ENCODE peak calls at places on chromosome 19, in four cellular contexts. One of them, this sample, is unnamed.
A peak's percentile ranks its signal among the peaks of the same experiment; 100 is the strongest.

GRCh38 chr19:1690570-1691307 is 38.3 kb upstream of the TCF3 start:
- DNase-seq in spleen: no peak
- DNase-seq in IMR-90: no peak
- DNase-seq in hepatocyte: peak; percentile 50
- DNase-seq in this sample: no peak

GRCh38 chr19:902093-902370 is 8.7 kb downstream of the RNU6-9 start:
- DNase-seq in spleen: no peak
- DNase-seq in IMR-90: no peak
- DNase-seq in hepatocyte: no peak
- DNase-seq in this sample: no peak

GRCh38 chr19:38437917-38438316 is 4.4 kb downstream of the RYR1 start:
- DNase-seq in spleen: no peak
- DNase-seq in IMR-90: no peak
- DNase-seq in hepatocyte: no peak
- DNase-seq in this sample: no peak

GRCh38 chr19:5060591-5061339 is 91.9 kb downstream of the KDM4B start:
- DNase-seq in spleen: no peak
- DNase-seq in IMR-90: no peak
- DNase-seq in hepatocyte: no peak
- DNase-seq in this sample: no peak

GRCh38 chr19:1572795-1573194 is 4.7 kb upstream of the MEX3D start:
- DNase-seq in spleen: no peak
- DNase-seq in IMR-90: no peak
- DNase-seq in hepatocyte: no peak
- DNase-seq in this sample: no peak

GRCh38 chr19:38656171-38656981 is 8.9 kb downstream of the ACTN4 start:
- DNase-seq in spleen: no peak
- DNase-seq in IMR-90: peak; percentile 63
- DNase-seq in hepatocyte: no peak
- DNase-seq in this sample: no peak

GRCh38 chr19:48069435-48069834 is 25.6 kb upstream of the CABP5 start:
- DNase-seq in spleen: no peak
- DNase-seq in IMR-90: no peak
- DNase-seq in hepatocyte: no peak
- DNase-seq in this sample: no peak

GRCh38 chr19:51448011-51448744 is 10.1 kb downstream of the SIGLEC8 start:
- DNase-seq in spleen: peak; percentile 39
- DNase-seq in IMR-90: no peak
- DNase-seq in hepatocyte: no peak
- DNase-seq in this sample: no peak

GRCh38 chr19:35354898-35355297 is 3.4 kb upstream of the FFAR3 start:
- DNase-seq in spleen: peak; percentile 54
- DNase-seq in IMR-90: no peak
- DNase-seq in hepatocyte: no peak
- DNase-seq in this sample: no peak

GRCh38 chr19:55494172-55494761 is 6.0 kb downstream of the SSC5D start:
- DNase-seq in spleen: no peak
- DNase-seq in IMR-90: peak; percentile 75
- DNase-seq in hepatocyte: no peak
- DNase-seq in this sample: no peak
- H3K27ac ChIP-seq in spleen: peak overlapping the region; percentile 83
- H3K27ac ChIP-seq in IMR-90: peak overlapping the region; percentile 65
- H3K27ac ChIP-seq in hepatocyte: no peak overlapping the region
- H3K27ac ChIP-seq in this sample: no peak overlapping the region

GRCh38 chr19:18418034-18418724 is 1.0 kb upstream of the SSBP4 start:
- DNase-seq in spleen: peak; percentile 85
- DNase-seq in IMR-90: no peak
- DNase-seq in hepatocyte: no peak
- DNase-seq in this sample: no peak
- H3K27ac ChIP-seq in spleen: peak overlapping the region; percentile 85
- H3K27ac ChIP-seq in IMR-90: peak overlapping the region; percentile 90
- H3K27ac ChIP-seq in hepatocyte: peak overlapping the region; percentile 99
- H3K27ac ChIP-seq in this sample: peak overlapping the region; percentile 9

DNA sequence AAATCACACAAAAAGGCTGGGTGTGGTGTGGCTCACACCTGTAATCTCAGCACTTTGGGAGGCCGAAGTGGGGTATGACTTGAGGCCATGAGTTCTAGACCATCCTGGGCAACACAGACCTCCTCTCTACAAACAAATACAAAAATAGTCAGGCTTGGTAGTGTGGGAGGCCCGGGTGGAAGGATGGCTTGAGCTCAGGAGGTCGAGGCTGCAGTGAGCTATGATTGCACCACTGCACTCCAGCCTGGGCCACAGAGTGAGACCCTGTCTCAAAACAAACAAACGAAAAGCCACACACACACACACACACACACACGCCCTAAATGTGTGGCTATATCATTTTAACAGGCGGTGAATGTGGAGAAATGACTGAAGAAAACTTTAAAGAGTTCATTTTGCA is 904 bp upstream of the ZNF557 start:
- DNase-seq in spleen: no peak
- DNase-seq in IMR-90: no peak
- DNase-seq in hepatocyte: no peak
- DNase-seq in this sample: no peak
- H3K27ac ChIP-seq in spleen: peak overlapping the region; percentile 94
- H3K27ac ChIP-seq in IMR-90: no peak overlapping the region
- H3K27ac ChIP-seq in hepatocyte: no peak overlapping the region
- H3K27ac ChIP-seq in this sample: no peak overlapping the region

DNA sequence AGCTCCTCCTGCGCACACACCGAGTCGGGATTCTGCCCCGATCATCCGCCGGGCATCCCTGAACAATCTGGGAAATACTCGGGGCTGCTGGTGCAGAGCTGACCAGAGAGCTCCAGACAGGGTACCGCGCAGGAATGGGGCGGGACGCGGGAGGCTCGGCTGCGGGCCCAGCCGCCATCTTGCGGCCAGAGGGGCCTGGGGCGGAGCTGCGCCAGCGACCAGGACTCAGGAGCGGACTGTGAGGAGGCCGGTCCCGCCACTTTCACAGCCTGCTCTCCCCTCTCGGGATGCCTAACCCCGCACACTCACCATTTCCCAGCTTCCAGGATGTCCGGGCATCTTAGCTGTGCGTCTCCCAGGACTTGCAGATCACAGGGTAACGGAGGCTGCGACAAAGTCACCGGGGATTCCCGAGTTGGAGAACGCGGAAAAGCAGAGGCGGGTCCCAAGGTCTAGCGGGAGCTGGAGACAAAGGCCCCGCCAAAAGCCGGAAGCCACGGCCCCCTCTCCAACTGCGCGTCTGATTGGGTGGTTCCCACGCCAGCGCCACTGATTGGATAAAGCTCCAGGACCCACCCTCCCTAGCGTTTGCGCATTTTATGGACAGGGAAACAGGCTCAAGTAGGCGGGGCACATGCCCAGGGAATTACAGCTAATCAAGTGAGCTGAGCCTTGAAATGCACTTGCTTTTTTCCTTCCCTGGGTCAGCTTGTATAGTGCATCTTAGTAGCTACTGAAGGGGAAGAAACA is 15.8 kb upstream of the ZNF43 start:
- DNase-seq in spleen: peak; percentile 94
- DNase-seq in IMR-90: peak; percentile 94
- DNase-seq in hepatocyte: peak; percentile 98
- DNase-seq in this sample: peak; percentile 86
- H3K27ac ChIP-seq in spleen: peak overlapping the region; percentile 88
- H3K27ac ChIP-seq in IMR-90: peak overlapping the region; percentile 93
- H3K27ac ChIP-seq in hepatocyte: peak overlapping the region; percentile 90
- H3K27ac ChIP-seq in this sample: peak overlapping the region; percentile 59

DNA sequence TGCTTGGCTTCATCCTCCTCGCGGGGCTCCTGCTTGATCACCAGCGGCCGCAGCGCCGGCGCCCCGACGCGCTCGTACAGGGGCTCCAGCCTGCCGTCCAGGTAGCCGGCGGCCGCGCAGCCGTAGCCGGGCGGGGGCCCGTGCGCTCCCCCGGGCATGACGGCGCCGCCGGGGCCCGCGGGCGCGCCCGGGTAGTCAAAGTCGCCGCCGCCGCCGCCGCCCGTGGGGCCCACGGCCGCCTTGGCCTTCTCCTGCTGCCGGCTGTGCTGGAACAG is 497 bp downstream of the CEBPA start:
- DNase-seq in spleen: no peak
- DNase-seq in IMR-90: no peak
- DNase-seq in hepatocyte: no peak
- DNase-seq in this sample: no peak
- H3K27ac ChIP-seq in spleen: peak overlapping the region; percentile 84
- H3K27ac ChIP-seq in IMR-90: no peak overlapping the region
- H3K27ac ChIP-seq in hepatocyte: peak overlapping the region; percentile 86
- H3K27ac ChIP-seq in this sample: no peak overlapping the region

GRCh38 chr19:56504581-56504980 is 3.1 kb upstream of the ZNF471 start:
- DNase-seq in spleen: no peak
- DNase-seq in IMR-90: peak; percentile 68
- DNase-seq in hepatocyte: no peak
- DNase-seq in this sample: no peak

GRCh38 chr19:56507446-56508281 is at the start of gene ZNF471:
- DNase-seq in spleen: peak; percentile 97
- DNase-seq in IMR-90: peak; percentile 98
- DNase-seq in hepatocyte: peak; percentile 96
- DNase-seq in this sample: peak; percentile 97

GRCh38 chr19:56508282-56508778 is 675 bp downstream of the ZNF471 start:
- DNase-seq in spleen: no peak
- DNase-seq in IMR-90: no peak
- DNase-seq in hepatocyte: no peak
- DNase-seq in this sample: no peak
- H3K27ac ChIP-seq in spleen: peak overlapping the region; percentile 93
- H3K27ac ChIP-seq in IMR-90: peak overlapping the region; percentile 92
- H3K27ac ChIP-seq in hepatocyte: peak overlapping the region; percentile 99
- H3K27ac ChIP-seq in this sample: peak overlapping the region; percentile 93

DNA sequence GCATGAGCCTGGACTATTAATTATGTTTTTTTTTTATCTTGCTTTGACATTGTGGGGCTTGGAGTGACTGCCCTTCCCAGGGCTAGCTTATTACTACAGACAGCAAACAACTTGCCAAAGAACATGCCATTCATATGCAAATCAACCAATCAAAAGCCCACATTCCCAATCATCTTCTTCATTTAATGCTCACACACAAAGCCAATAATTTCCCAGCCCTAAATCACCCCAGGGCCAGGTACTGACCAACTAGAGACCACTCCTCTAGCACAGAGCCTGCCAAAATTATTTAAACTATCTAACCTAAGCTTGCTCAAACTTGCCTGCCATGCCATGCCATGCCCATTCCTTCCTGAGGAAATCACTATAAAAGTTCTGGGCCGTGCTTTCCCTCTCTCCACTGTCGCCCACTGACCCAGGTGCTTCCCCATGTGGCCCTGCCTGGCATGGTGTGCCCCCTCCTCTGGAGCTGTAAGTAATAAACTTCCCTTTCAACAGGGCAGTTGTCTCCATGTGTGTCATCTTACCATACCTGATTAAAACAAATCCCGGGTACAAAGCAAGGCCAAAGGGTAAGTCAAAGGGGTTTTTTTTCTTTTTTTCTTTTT is 15.7 kb downstream of the PBX4 start:
- DNase-seq in spleen: no peak
- DNase-seq in IMR-90: no peak
- DNase-seq in hepatocyte: no peak
- DNase-seq in this sample: no peak
- H3K27ac ChIP-seq in spleen: peak overlapping the region; percentile 42
- H3K27ac ChIP-seq in IMR-90: no peak overlapping the region
- H3K27ac ChIP-seq in hepatocyte: no peak overlapping the region
- H3K27ac ChIP-seq in this sample: no peak overlapping the region

GRCh38 chr19:42401365-42402303 is 11.5 kb upstream of the CNFN start:
- DNase-seq in spleen: peak; percentile 94
- DNase-seq in IMR-90: peak; percentile 73
- DNase-seq in hepatocyte: peak; percentile 87
- DNase-seq in this sample: peak; percentile 58
- H3K27ac ChIP-seq in spleen: peak overlapping the region; percentile 78
- H3K27ac ChIP-seq in IMR-90: peak overlapping the region; percentile 19
- H3K27ac ChIP-seq in hepatocyte: peak overlapping the region; percentile 52
- H3K27ac ChIP-seq in this sample: peak overlapping the region; percentile 82

GRCh38 chr19:39943586-39943985 is 9.2 kb upstream of the FCGBP start:
- DNase-seq in spleen: no peak
- DNase-seq in IMR-90: no peak
- DNase-seq in hepatocyte: peak; percentile 50
- DNase-seq in this sample: no peak
- H3K27ac ChIP-seq in spleen: peak overlapping the region; percentile 81
- H3K27ac ChIP-seq in IMR-90: no peak overlapping the region
- H3K27ac ChIP-seq in hepatocyte: peak overlapping the region; percentile 94
- H3K27ac ChIP-seq in this sample: no peak overlapping the region

This sample was measured in substantia nigra.